ENCODE peak calls at places on chromosomes 16 and 17, in four cellular contexts. K is SK-N-SH, R is K562, W is HepG2. M is an unnamed sample.

GRCh38 chr16:50035468-50035992 is 10.5 kb downstream of the CNEP1R1 start:
- DNase-seq in R (no peak), W (peak; percentile 93), K (no peak), M (no peak)

GRCh38 chr16:52631711-52632110 is 84.8 kb upstream of the TOX3 start:
- DNase-seq in W (no peak), R (no peak), K (no peak), M (no peak)

GRCh38 chr16:10015397-10015796 is 166.8 kb downstream of the GRIN2A start:
- DNase-seq in K (no peak), R (no peak), W (no peak), M (no peak)

GRCh38 chr16:2026461-2027023 is at the start of gene NHERF2:
- DNase-seq in W (no peak), K (peak; percentile 90), R (peak; percentile 59), M (no peak)

GRCh38 chr17:28812136-28812979 is 30.2 kb downstream of the FAM222B start:
- DNase-seq in K (peak; percentile 98), R (peak; percentile 99), W (peak; percentile 92), M (peak; percentile 88)

GRCh38 chr16:2152695-2153506 is 2.7 kb upstream of the TRAF7 start:
- DNase-seq in R (peak; percentile 62), K (no peak), W (peak; percentile 38), M (no peak)

GRCh38 chr17:74130276-74130675 is 73.2 kb upstream of the RPL38 start:
- DNase-seq in R (no peak), W (no peak), K (peak; percentile 3), M (no peak)

GRCh38 chr17:47830396-47830907 is 889 bp downstream of the MRPL10 start:
- DNase-seq in R (peak; percentile 50), W (no peak), K (no peak), M (no peak)

GRCh38 chr16:48284772-48285409 is 37.6 kb upstream of the ABCC11 start:
- DNase-seq in W (no peak), K (no peak), R (no peak), M (no peak)

GRCh38 chr17:79026345-79027273 is 2.6 kb downstream of the C1QTNF1 start:
- DNase-seq in W (peak; percentile 99), R (no peak), K (peak; percentile 64), M (peak; percentile 61)

GRCh38 chr16:83802135-83802534 is 5.6 kb upstream of the HSBP1 start:
- DNase-seq in K (no peak), R (no peak), W (no peak), M (no peak)

GRCh38 chr17:2854662-2855061 is 58.4 kb downstream of the RAP1GAP2 start:
- DNase-seq in R (no peak), W (no peak), K (peak; percentile 81), M (no peak)

GRCh38 chr17:19237389-19238166 is 412 bp downstream of the EPN2 start:
- DNase-seq in R (no peak), K (peak; percentile 78), W (no peak), M (no peak)

DNA sequence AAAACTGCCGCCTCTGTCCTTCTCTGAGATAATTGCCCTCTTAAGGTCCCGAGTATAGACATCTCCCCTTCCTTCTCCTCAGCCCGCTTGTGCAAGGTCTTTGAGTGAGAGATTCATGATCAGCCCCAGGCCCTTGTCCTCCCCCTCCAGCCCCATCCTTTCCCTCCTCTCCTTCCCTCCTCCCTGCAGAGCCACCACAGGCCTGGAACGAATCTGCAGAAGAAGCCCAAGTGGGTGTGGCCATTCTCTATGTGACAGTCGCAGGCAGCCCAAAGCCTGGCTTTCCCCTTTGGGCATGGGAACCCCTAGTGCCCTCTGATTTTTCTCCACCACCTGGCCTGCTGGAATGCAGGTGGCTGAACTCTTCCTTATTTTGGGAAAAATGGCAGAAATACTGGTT is 7.2 kb upstream of the NDRG4 start:
- DNase-seq in W (no peak), K (peak; percentile 53), R (peak; percentile 49), M (no peak)
- TF ChIP-seq ELF1 in W (no peak), K (no peak), R (no peak), M (no peak)

GRCh38 chr17:80892019-80892855 is 99.4 kb upstream of the CHMP6 start:
- DNase-seq in K (no peak), W (no peak), R (peak; percentile 93), M (peak; percentile 91)
- H3K4me3 ChIP-seq in K (no peak overlapping the region), W (no peak overlapping the region), R (no peak overlapping the region), M (peak overlapping the region; percentile 23)

DNA sequence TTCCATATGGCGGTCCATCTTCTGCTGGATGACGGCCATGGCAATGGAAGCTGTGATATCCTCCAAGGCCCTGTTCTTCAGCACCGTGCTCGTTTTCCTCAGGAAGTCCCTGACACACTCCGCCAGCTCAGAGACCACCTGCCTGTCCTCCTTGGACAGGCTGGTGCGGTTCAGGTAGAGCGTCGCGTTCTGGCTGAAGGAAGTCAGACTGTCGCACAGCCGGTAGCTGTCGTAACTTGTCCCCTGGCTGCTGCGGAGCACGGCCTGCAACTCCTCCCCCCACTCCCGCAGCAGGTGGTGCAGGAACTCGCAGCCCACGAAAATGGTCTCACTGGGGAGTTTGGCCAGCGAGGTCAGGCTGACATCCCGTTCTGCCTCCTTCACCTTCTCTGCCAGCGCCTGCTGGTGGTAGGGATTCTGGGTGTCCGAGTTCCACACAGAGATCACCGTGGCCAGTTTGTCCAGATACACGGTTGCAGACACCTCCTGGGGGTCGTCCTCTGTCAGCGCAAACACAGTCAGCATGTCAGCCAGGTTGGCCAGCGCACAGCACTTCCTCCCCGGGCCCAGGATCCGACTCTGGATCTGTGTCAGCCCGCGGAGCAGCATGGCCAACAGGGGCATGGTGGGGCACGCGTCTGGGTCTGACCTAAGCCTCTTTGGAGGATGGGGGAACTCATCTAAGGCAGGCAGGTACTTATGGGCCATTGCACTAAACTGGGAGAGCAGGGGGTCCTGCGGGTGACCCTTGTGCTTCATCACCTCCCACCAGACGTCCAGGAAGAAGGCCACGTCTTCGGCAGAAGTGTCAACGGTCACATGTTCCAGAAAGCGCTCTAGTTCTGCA is 5.1 kb downstream of the GEMIN4 start:
- DNase-seq in W (no peak), K (no peak), R (no peak), M (no peak)
- TF ChIP-seq ELF1 in W (no peak), K (no peak), R (no peak), M (no peak)

DNA sequence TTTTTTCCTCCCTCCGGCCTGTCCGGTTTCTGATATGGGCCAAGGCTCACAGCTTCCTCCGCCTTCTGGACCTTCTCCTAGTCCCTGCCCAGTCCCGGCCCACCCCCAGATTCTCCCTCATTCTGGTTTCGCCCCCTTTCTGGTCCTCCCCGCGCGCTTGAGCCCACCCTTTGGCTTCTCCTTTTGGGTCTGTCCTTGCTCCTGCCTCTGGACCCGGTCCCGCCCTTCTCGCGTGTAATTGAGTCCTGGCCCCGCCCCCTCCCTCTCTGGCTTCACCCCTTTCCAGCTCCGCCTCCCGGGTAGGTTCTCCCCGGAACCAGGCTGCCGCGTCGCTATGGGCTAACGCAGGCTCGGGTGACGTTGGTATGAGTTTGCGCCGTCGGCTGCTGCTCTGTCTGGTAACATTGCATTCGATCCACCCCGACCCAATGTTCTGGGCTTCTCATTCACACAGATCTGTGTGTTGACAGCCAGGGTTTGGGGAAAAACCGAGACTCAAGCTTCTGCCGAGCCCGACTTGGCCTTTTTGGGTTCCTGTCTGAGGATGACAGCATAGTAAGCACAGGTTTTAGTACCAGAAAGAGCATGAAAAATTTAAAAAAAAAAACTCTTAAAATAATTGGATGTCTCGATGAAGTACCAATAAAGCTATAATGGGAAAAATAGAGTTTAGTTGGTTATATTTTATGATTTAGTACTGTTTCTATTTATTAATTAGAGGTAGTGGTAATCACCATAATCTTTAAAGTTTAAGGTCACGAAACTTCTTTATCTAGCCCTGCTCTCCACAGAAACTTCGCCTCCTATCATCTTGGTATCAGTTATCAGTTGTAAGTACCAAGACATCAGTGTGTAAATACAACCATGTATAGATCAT is 14.8 kb upstream of the EEF2K start:
- DNase-seq in K (peak; percentile 82), R (peak; percentile 98), W (peak; percentile 99), M (peak; percentile 92)
- H3K4me3 ChIP-seq in K (peak overlapping the region; percentile 62), R (peak overlapping the region; percentile 57), W (peak overlapping the region; percentile 72), M (peak overlapping the region; percentile 57)

GRCh38 chr17:70184770-70185169 is 15.4 kb downstream of the KCNJ2 start:
- DNase-seq in R (no peak), W (no peak), K (no peak), M (no peak)
- TF ChIP-seq ELF1 in R (no peak), W (no peak), K (no peak), M (no peak)

DNA sequence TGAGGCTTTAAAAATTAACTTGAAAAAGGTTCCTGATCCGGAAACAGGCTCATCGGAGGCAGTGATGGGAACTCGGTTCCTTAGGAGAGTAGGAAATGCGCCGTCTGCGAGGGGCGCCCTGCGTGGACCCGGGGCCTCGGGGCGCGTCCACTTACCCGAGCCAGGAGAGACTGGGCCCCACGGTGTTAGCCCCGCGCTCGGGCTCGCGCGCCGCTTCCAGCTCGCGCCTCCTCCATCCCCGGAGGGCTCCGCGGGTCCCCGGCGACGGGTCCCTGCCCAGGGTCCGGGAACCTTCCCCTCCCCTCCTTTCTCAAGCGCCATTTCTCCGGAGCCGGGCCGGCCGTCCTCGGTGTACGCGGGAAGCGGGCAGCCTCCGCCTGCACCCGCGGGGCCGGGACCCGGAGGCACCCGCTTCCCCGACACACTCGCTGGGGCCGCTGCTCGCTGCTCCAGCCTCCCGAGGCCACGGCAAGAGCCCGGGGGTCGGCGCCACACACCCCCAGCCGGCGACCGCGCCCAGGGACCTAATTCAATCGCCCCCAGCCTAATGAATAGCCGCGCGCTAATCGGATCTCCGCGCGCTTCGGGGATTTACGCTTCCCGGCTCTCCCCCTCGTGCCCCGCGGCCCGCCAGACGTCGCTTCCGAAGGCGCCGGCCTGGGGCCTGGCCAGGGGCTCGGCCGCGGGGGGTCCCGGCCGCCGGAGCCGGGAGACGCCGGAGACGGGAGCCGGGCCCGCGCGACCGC is 2.2 kb upstream of the BAHCC1 start:
- DNase-seq in R (no peak), W (no peak), K (peak; percentile 75), M (no peak)
- H3K4me3 ChIP-seq in R (peak overlapping the region; percentile 82), W (peak overlapping the region; percentile 80), K (peak overlapping the region; percentile 70), M (peak overlapping the region; percentile 75)

GRCh38 chr17:64983708-64984107 is 64.4 kb upstream of the LRRC37A3 start:
- DNase-seq in W (no peak), K (no peak), R (no peak), M (no peak)

GRCh38 chr17:64982139-64982802 is 63.0 kb upstream of the LRRC37A3 start:
- DNase-seq in R (no peak), K (no peak), W (no peak), M (no peak)

GRCh38 chr17:64984181-64984580 is 64.9 kb upstream of the LRRC37A3 start:
- DNase-seq in K (no peak), R (no peak), W (no peak), M (no peak)

DNA sequence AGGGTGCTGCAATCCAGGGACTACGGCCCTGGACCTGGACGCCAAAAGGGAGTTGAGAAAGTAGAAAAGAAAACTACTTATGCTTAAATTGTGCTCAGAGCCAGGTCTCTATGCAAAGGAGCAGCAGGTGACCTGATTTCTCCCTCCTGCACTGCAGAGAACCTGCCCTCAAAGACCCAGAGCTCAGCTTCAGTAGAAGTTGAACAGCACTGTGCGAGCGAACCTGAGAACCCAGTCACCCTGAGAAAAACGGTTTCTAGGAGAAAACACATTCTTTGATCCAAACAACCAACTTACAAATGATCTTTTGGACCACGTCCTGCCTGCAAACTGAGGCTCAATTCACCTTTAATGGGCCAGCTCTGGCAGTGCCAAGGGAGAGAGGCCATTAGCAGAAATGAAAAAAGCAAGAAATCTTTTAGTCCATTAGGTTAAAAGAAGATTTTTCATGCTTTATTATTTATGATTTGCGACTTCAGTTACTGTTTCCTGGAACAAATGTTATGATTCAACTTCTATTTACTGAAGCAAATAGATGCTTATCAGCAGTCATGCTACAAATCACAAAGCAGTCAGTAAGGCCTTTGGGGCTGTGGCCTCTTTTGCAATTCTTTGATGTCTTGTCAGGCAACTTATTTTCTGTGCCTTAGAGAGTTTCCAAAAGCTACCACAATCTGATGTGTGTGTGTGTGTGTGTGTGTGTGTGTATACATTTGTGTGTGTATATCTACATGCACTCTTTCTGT is 65.7 kb upstream of the LRRC37A3 start:
- DNase-seq in K (no peak), W (peak; percentile 58), R (peak; percentile 41), M (no peak)
- TF ChIP-seq ELF1 in K (no peak), W (no peak), R (no peak), M (no peak)

M was measured in HCT116.